ENCODE peak calls at places on chromosomes 5 and 9, in eight cellular contexts. D is GM23248, I is right cardiac atrium, U is WERI-Rb-1, P is left lung, V is coronary artery, N is PC-9, H is breast epithelium. R is an unnamed sample.

GRCh38 chr9:69264526-69264925 is 60.5 kb upstream of the ENTREP1 start:
- DNase-seq in D (peak; percentile 7), V (no peak), I (no peak), P (no peak), U (no peak), N (no peak), H (no peak), R (no peak)

GRCh38 chr5:42514759-42515158 is 91.5 kb downstream of the GHR start:
- DNase-seq in U (no peak), D (no peak), P (no peak), N (peak; percentile 13), I (no peak), V (no peak), H (no peak), R (no peak)

GRCh38 chr5:15124461-15124860 is 252.9 kb upstream of the ANKH start:
- DNase-seq in D (no peak), H (no peak), P (no peak), I (no peak), V (no peak), U (no peak), N (no peak), R (no peak)

GRCh38 chr9:22056402-22056801 is 47.3 kb upstream of the CDKN2B start:
- DNase-seq in I (no peak), U (no peak), H (no peak), P (no peak), D (no peak), V (no peak), N (no peak), R (no peak)

GRCh38 chr9:129208191-129209091 is 30.4 kb upstream of the IER5L start:
- DNase-seq in N (no peak), H (no peak), I (no peak), P (peak; percentile 42), U (no peak), D (no peak), V (no peak), R (no peak)

GRCh38 chr5:113201715-113202114 is 225.1 kb downstream of the DCP2 start:
- DNase-seq in V (no peak), P (no peak), H (no peak), I (no peak), D (no peak), N (no peak), U (no peak), R (no peak)

GRCh38 chr9:114538241-114538640 is 33.0 kb upstream of the WHRN start:
- DNase-seq in U (peak; percentile 88), I (no peak), H (no peak), P (no peak), V (no peak), N (peak; percentile 54), D (no peak), R (no peak)

GRCh38 chr5:113989278-113989912 is 372.5 kb upstream of the KCNN2 start:
- DNase-seq in N (no peak), H (no peak), I (no peak), V (no peak), U (no peak), P (no peak), D (no peak), R (no peak)

GRCh38 chr9:38202335-38202938 is 133.4 kb upstream of the SHB start:
- DNase-seq in V (no peak), H (no peak), D (no peak), P (no peak), I (no peak), U (no peak), N (no peak), R (no peak)

GRCh38 chr5:173268750-173269580 is 34.0 kb upstream of the NKX2-5 start:
- DNase-seq in D (no peak), V (no peak), N (no peak), I (peak; percentile 65), P (no peak), H (no peak), U (peak; percentile 71), R (no peak)

GRCh38 chr5:180334751-180335613 is 18.2 kb downstream of the GFPT2 start:
- DNase-seq in D (no peak), H (no peak), V (no peak), N (no peak), P (peak; percentile 51), U (no peak), I (no peak), R (peak; percentile 51)

GRCh38 chr9:130866474-130866965 is 30.1 kb downstream of the QRFP start:
- DNase-seq in N (peak; percentile 85), H (peak; percentile 74), P (no peak), D (peak; percentile 88), I (peak; percentile 65), V (peak; percentile 73), U (peak; percentile 93), R (no peak)

GRCh38 chr9:69476016-69476415 is 151.0 kb downstream of the ENTREP1 start:
- DNase-seq in N (no peak), D (no peak), P (no peak), V (no peak), I (no peak), H (no peak), U (no peak), R (no peak)

GRCh38 chr5:180644825-180645608 is 4.4 kb downstream of the FLT4 start:
- DNase-seq in U (no peak), H (peak; percentile 50), I (no peak), N (no peak), D (no peak), V (peak; percentile 69), P (peak; percentile 79), R (no peak)

GRCh38 chr9:68560131-68560844 is 19.6 kb upstream of the TMEM252 start:
- DNase-seq in H (no peak), N (no peak), V (peak; percentile 84), U (peak; percentile 43), P (peak; percentile 81), D (peak; percentile 8), I (peak; percentile 61), R (peak; percentile 84)

GRCh38 chr5:9924614-9925013 is 294.5 kb upstream of the TAS2R1 start:
- DNase-seq in P (no peak), V (no peak), H (no peak), U (no peak), D (peak; percentile 96), N (peak; percentile 94), I (no peak), R (no peak)

GRCh38 chr9:95506692-95507455 is 9.9 kb downstream of the PTCH1 start:
- DNase-seq in P (peak; percentile 75), N (no peak), V (peak; percentile 80), I (peak; percentile 49), H (no peak), D (peak; percentile 82), U (peak; percentile 65), R (peak; percentile 87)

GRCh38 chr5:125551797-125552196 is 805.4 kb upstream of the ZNF608 start:
- DNase-seq in I (no peak), N (no peak), H (no peak), U (no peak), D (no peak), V (no peak), P (no peak), R (no peak)

GRCh38 chr5:64592942-64593341 is 87.1 kb downstream of the RGS7BP start:
- DNase-seq in V (no peak), D (no peak), P (no peak), I (no peak), N (no peak), U (no peak), H (no peak), R (no peak)

GRCh38 chr9:136760424-136760823 is 2.4 kb upstream of the LCN8 start:
- DNase-seq in P (peak; percentile 72), H (no peak), V (no peak), I (no peak), N (no peak), D (no peak), U (no peak), R (peak; percentile 68)

GRCh38 chr5:132687995-132688394 is 14.2 kb downstream of the IL4 start:
- DNase-seq in U (no peak), V (no peak), P (no peak), I (no peak), N (no peak), H (no peak), D (no peak), R (no peak)

GRCh38 chr5:14577964-14578363 is 3.6 kb upstream of the OTULINL start:
- DNase-seq in N (peak; percentile 40), V (no peak), U (no peak), P (no peak), H (no peak), D (no peak), I (no peak), R (no peak)

GRCh38 chr5:67006152-67006848 is 190.3 kb downstream of the CD180 start:
- DNase-seq in D (no peak), I (no peak), H (no peak), N (no peak), P (no peak), U (no peak), V (no peak), R (no peak)
- H3K4me3 ChIP-seq in D (peak overlapping the region; percentile 83), I (peak overlapping the region; percentile 94), H (peak overlapping the region; percentile 72), N (peak overlapping the region; percentile 85), P (peak overlapping the region; percentile 36), U (no peak overlapping the region), V (peak overlapping the region; percentile 79), R (peak overlapping the region; percentile 11)

GRCh38 chr9:78026947-78027346 is 4.7 kb downstream of the GNAQ start:
- DNase-seq in D (peak; percentile 64), N (no peak), I (no peak), P (no peak), H (no peak), V (no peak), U (no peak), R (no peak)

GRCh38 chr9:78029601-78030552 is 1.7 kb downstream of the GNAQ start:
- DNase-seq in D (peak; percentile 48), P (no peak), V (no peak), U (no peak), N (no peak), H (no peak), I (peak; percentile 12), R (no peak)

GRCh38 chr9:78031271-78031825 is at the start of gene GNAQ:
- DNase-seq in H (no peak), V (no peak), D (peak; percentile 65), P (no peak), I (peak; percentile 35), U (peak; percentile 40), N (no peak), R (peak; percentile 77)

GRCh38 chr9:78030553-78031270 is 899 bp downstream of the GNAQ start:
- DNase-seq in V (peak; percentile 79), N (no peak), H (no peak), I (peak; percentile 60), U (peak; percentile 69), D (peak; percentile 74), P (peak; percentile 92), R (peak; percentile 83)

GRCh38 chr9:78028926-78029325 is 2.7 kb downstream of the GNAQ start:
- DNase-seq in I (no peak), P (no peak), U (no peak), N (no peak), V (no peak), H (no peak), D (peak; percentile 28), R (no peak)
- H3K4me3 ChIP-seq in I (peak overlapping the region; percentile 89), P (peak overlapping the region; percentile 59), U (no peak overlapping the region), N (peak overlapping the region; percentile 94), V (peak overlapping the region; percentile 76), H (peak overlapping the region; percentile 84), D (peak overlapping the region; percentile 90), R (peak overlapping the region; percentile 94)

GRCh38 chr9:97981828-97982164 is 1.3 kb upstream of the ANP32B start:
- DNase-seq in U (no peak), H (no peak), P (no peak), N (no peak), I (no peak), D (peak; percentile 55), V (no peak), R (no peak)
- H3K4me3 ChIP-seq in U (peak overlapping the region; percentile 88), H (no peak overlapping the region), P (no peak overlapping the region), N (peak overlapping the region; percentile 92), I (no peak overlapping the region), D (peak overlapping the region; percentile 94), V (no peak overlapping the region), R (no peak overlapping the region)

GRCh38 chr9:109500421-109500974 is 2.4 kb upstream of the PTPN3 start:
- DNase-seq in P (no peak), H (no peak), U (no peak), I (no peak), V (no peak), N (no peak), D (no peak), R (no peak)
- H3K4me3 ChIP-seq in P (peak overlapping the region; percentile 32), H (peak overlapping the region; percentile 54), U (no peak overlapping the region), I (no peak overlapping the region), V (no peak overlapping the region), N (peak overlapping the region; percentile 62), D (no peak overlapping the region), R (peak overlapping the region; percentile 60)

R was measured in kidney.